ENCODE peak calls at places on chromosomes 2 and 18, in four cellular contexts. Q is A549, S is ovary, N is MM.1S. T is an unnamed sample.

GRCh38 chr2:43759195-43759594 is 14.6 kb upstream of the DYNC2LI1 start:
- DNase-seq in Q (peak; percentile 15), S (no peak), N (no peak), T (no peak)

GRCh38 chr18:9239708-9240107 is 94.9 kb upstream of the TWSG1 start:
- DNase-seq in Q (no peak), S (no peak), N (no peak), T (no peak)

GRCh38 chr2:209340522-209340921 is 83.3 kb upstream of the MAP2 start:
- DNase-seq in Q (no peak), S (no peak), N (no peak), T (no peak)

GRCh38 chr18:5238371-5238758 is 41.3 kb upstream of the AKAIN1 start:
- DNase-seq in Q (no peak), S (peak; percentile 67), N (peak; percentile 22), T (peak; percentile 70)

GRCh38 chr18:28735731-28736130 is 558.8 kb upstream of the CDH2 start:
- DNase-seq in Q (no peak), S (no peak), N (no peak), T (no peak)

GRCh38 chr2:105517814-105518705 is 119.2 kb upstream of the FHL2 start:
- DNase-seq in Q (no peak), S (peak; percentile 73), N (no peak), T (peak; percentile 87)

GRCh38 chr2:119004602-119005001 is 62.6 kb downstream of the MARCO start:
- DNase-seq in Q (no peak), S (no peak), N (no peak), T (no peak)

GRCh38 chr2:113124181-113124961 is 3.0 kb upstream of the IL1RN start:
- DNase-seq in Q (no peak), S (no peak), N (peak; percentile 61), T (no peak)

GRCh38 chr2:15047184-15047583 is 414.7 kb downstream of the LRATD1 start:
- DNase-seq in Q (no peak), S (no peak), N (no peak), T (no peak)

GRCh38 chr18:8706981-8707940 is 1.9 kb downstream of the MTCL1 start:
- DNase-seq in Q (no peak), S (peak; percentile 62), N (peak; percentile 76), T (peak; percentile 38)

GRCh38 chr2:171531291-171531690 is 9.0 kb downstream of the CYBRD1 start:
- DNase-seq in Q (no peak), S (peak; percentile 63), N (no peak), T (peak; percentile 31)

GRCh38 chr18:9839211-9839610 is 46.6 kb upstream of the TXNDC2 start:
- DNase-seq in Q (no peak), S (no peak), N (no peak), T (no peak)

GRCh38 chr2:152647417-152648010 is 69.7 kb downstream of the PRPF40A start:
- DNase-seq in Q (no peak), S (peak; percentile 80), N (no peak), T (peak; percentile 87)

GRCh38 chr2:174383796-174384195 is 11.7 kb upstream of the SCRN3 start:
- DNase-seq in Q (no peak), S (no peak), N (peak; percentile 46), T (no peak)

DNA sequence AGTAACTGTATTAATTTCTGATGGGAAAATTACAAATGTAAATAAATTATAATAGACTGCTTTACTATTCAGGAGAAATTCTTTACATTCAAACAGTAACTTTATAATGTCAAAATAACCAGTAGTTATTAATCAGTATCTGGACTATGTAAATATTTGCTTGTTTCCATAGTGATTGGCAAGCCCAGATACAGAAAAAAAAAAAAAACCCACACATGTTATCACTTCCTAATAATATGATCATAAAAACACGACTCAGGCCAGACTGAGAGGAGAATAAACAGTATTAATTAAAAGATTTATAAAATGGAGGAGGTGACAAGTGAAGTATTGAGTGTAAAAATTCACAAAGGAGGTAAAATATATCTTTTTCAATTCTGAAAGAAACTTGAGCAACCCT is 476.1 kb downstream of the TXNL1 start:
- DNase-seq in Q (no peak), S (no peak), N (no peak), T (no peak)
- H3K9me3 ChIP-seq in Q (no peaks in the 10 kb centered on the region), S (no peaks in the 10 kb centered on the region), N (no peaks in the 10 kb centered on the region), T (no peaks in the 10 kb centered on the region)

DNA sequence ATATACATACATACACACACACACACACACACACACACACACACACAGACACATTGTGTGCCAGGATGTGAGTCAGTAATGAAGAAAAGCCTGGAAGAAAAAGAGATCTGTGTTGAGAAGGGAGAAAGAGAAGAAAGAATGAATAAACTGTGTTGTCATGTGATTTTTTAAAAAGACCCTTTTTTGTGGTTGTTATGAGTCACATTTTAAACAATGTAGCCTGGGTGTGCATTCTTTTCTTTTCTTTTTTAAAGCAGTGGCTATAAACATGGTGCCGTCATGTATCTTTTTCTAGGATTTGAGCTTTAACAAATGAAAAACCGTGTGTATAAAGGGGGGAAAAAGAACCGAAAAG is 87.2 kb downstream of the NRP2 start:
- DNase-seq in Q (no peak), S (no peak), N (no peak), T (no peak)
- H3K9me3 ChIP-seq in Q (no peaks in the 10 kb centered on the region), S (no peaks in the 10 kb centered on the region), N (no peaks in the 10 kb centered on the region), T (no peaks in the 10 kb centered on the region)

DNA sequence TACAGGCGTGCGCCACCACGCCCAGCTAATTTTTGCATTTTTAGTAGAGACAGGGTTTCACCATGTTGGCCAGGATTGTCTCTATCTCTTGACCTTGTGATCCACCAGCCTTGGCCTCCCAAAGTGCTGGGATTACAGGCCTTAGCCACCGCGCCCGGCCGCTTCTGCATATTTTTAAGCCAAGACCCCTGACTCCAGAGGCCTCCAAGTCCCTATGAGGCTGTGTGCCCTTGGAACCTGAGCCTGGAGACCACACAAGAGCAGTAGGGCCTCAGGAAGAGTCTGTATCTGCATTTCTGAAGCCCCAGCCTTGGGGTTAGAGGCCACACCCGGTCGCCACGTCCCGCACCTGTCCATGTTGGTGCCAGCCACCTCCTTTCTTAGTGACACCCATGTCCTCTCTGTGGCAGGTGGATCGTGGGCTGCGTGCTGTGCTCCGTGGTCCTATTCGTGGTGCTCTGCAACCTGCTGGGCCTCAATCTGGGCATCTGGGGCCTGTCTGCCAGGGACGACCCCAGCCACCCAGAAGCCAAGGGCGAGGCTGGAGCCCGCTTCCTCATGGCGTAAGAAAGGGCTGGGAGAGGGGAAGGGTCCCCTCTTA is 5.3 kb downstream of the PROM2 start:
- DNase-seq in Q (no peak), S (no peak), N (no peak), T (peak; percentile 16)
- H3K9me3 ChIP-seq in Q (peaks cover 29% of the 10 kb centered on the region), S (no peaks in the 10 kb centered on the region), N (no peaks in the 10 kb centered on the region), T (no peaks in the 10 kb centered on the region)

DNA sequence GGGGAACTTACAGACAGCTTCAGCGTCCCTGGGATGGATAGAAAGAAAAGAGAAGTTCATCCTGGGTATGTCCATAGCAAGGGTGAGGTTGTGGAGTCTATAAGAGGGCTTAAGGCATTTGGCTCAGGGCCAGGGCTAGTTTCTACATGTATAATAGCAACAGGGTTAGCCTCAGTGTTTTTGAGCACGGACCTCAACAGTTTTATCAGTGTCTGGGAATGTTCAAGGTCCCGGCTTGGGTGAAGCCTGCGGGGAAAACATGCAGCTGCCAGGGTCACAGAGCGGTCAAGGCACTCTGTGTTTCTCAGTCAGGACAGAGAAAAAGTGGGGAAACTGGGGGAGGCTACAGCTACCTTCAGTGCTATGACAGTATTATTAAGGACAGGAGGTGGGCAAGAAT is 427.7 kb upstream of the HS6ST1 start:
- DNase-seq in Q (no peak), S (peak; percentile 77), N (no peak), T (no peak)
- H3K9me3 ChIP-seq in Q (no peaks in the 10 kb centered on the region), S (no peaks in the 10 kb centered on the region), N (no peaks in the 10 kb centered on the region), T (no peaks in the 10 kb centered on the region)

GRCh38 chr2:57049273-57049672 is 865.5 kb downstream of the CCDC85A start:
- DNase-seq in Q (no peak), S (no peak), N (no peak), T (no peak)
- H3K9me3 ChIP-seq in Q (no peaks in the 10 kb centered on the region), S (no peaks in the 10 kb centered on the region), N (no peaks in the 10 kb centered on the region), T (no peaks in the 10 kb centered on the region)

GRCh38 chr2:116153729-116154128 is 1660.8 kb upstream of the DDX18 start:
- DNase-seq in Q (no peak), S (no peak), N (no peak), T (no peak)

GRCh38 chr2:116142828-116143227 is 1671.7 kb upstream of the DDX18 start:
- DNase-seq in Q (no peak), S (no peak), N (no peak), T (no peak)

GRCh38 chr2:116148361-116148760 is 1666.1 kb upstream of the DDX18 start:
- DNase-seq in Q (no peak), S (no peak), N (no peak), T (no peak)
- H3K9me3 ChIP-seq in Q (no peaks in the 10 kb centered on the region), S (no peaks in the 10 kb centered on the region), N (no peaks in the 10 kb centered on the region), T (no peaks in the 10 kb centered on the region)

DNA sequence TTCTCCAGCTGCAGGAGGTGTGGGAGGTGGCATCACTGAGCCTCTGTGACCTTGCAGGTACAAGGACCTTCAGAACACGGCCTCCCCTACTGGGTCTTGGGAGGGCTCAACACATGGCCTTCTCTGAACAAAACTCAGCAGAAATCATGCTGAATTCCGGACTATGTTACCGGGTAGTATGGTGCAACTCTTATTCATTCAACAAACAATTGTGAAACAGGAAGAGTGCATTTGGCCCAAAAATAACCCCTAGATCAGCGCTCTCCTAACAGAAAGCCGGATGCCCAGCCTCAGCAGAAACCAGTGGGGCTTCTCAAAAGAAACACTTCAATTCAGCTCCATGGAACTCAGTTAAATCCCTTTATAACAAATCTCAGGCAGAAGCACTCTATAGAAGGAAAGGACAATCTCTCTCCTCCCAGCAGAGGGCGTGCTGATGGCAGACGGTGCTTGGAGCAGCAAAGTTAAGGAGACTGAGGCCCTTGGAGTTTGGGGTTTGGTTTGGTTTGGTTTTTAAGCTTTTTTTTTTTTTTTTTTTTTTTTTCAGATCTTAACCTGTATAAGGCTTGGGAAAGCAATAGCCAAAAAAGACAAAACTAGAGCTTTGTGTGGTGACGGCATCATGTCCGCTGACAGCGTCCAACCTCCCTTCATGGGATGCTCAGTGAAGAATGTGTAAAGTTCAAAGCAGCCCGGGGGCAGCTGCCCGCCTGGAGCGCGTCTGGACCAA is 104.2 kb upstream of the SALL3 start:
- DNase-seq in Q (no peak), S (no peak), N (no peak), T (no peak)
- H3K9me3 ChIP-seq in Q (no peaks in the 10 kb centered on the region), S (no peaks in the 10 kb centered on the region), N (no peaks in the 10 kb centered on the region), T (no peaks in the 10 kb centered on the region)

GRCh38 chr18:79890638-79891037 is 60.8 kb downstream of the SLC66A2 start:
- DNase-seq in Q (no peak), S (no peak), N (no peak), T (no peak)
- H3K9me3 ChIP-seq in Q (peaks cover 14% of the 10 kb centered on the region), S (peaks cover 3% of the 10 kb centered on the region), N (no peaks in the 10 kb centered on the region), T (peaks cover 48% of the 10 kb centered on the region)

T was measured in psoas muscle.